ENCODE peak calls at places on chromosomes 4 and X, in ten cellular contexts. One of them, this sample, is unnamed.

GRCh38 chr4:140092094-140092820 is 61.7 kb downstream of the MAML3 start:
- DNase-seq in GM23338: peak; percentile 78
- DNase-seq in AG10803: no peak
- DNase-seq in adrenal gland: peak; percentile 61
- DNase-seq in GM20000: no peak
- DNase-seq in CD8-positive, alpha-beta T cell: no peak
- DNase-seq in omental fat pad: no peak
- DNase-seq in tibial artery: no peak
- DNase-seq in fibroblast of lung: peak; percentile 31
- DNase-seq in HFF-Myc: no peak
- DNase-seq in this sample: no peak

GRCh38 chrX:17812763-17813162 is 48.3 kb downstream of the RAI2 start:
- DNase-seq in omental fat pad: no peak
- DNase-seq in fibroblast of lung: no peak
- DNase-seq in CD8-positive, alpha-beta T cell: no peak
- DNase-seq in adrenal gland: peak; percentile 29
- DNase-seq in tibial artery: no peak
- DNase-seq in GM23338: peak; percentile 39
- DNase-seq in HFF-Myc: no peak
- DNase-seq in AG10803: no peak
- DNase-seq in GM20000: no peak
- DNase-seq in this sample: no peak

GRCh38 chr4:48909697-48910096 is 3.1 kb upstream of the OCIAD2 start:
- DNase-seq in CD8-positive, alpha-beta T cell: no peak
- DNase-seq in AG10803: peak; percentile 93
- DNase-seq in adrenal gland: peak; percentile 93
- DNase-seq in GM20000: no peak
- DNase-seq in tibial artery: peak; percentile 66
- DNase-seq in HFF-Myc: peak; percentile 81
- DNase-seq in omental fat pad: no peak
- DNase-seq in fibroblast of lung: peak; percentile 99
- DNase-seq in GM23338: no peak
- DNase-seq in this sample: no peak

GRCh38 chr4:143089291-143089690 is 95.4 kb upstream of the USP38 start:
- DNase-seq in HFF-Myc: no peak
- DNase-seq in AG10803: no peak
- DNase-seq in fibroblast of lung: peak; percentile 33
- DNase-seq in GM20000: no peak
- DNase-seq in tibial artery: no peak
- DNase-seq in CD8-positive, alpha-beta T cell: no peak
- DNase-seq in adrenal gland: no peak
- DNase-seq in omental fat pad: no peak
- DNase-seq in GM23338: peak; percentile 73
- DNase-seq in this sample: no peak

GRCh38 chrX:16772460-16772859 is 13.8 kb upstream of the TXLNG start:
- DNase-seq in HFF-Myc: no peak
- DNase-seq in CD8-positive, alpha-beta T cell: no peak
- DNase-seq in AG10803: no peak
- DNase-seq in adrenal gland: no peak
- DNase-seq in tibial artery: no peak
- DNase-seq in GM20000: no peak
- DNase-seq in fibroblast of lung: no peak
- DNase-seq in GM23338: peak; percentile 78
- DNase-seq in omental fat pad: no peak
- DNase-seq in this sample: no peak

GRCh38 chr4:15131551-15131950 is 129.3 kb downstream of the CPEB2 start:
- DNase-seq in GM20000: no peak
- DNase-seq in omental fat pad: no peak
- DNase-seq in tibial artery: no peak
- DNase-seq in HFF-Myc: no peak
- DNase-seq in adrenal gland: no peak
- DNase-seq in AG10803: no peak
- DNase-seq in CD8-positive, alpha-beta T cell: no peak
- DNase-seq in GM23338: peak; percentile 42
- DNase-seq in fibroblast of lung: no peak
- DNase-seq in this sample: no peak

GRCh38 chrX:124690495-124690894 is 344.1 kb downstream of the SH2D1A start:
- DNase-seq in tibial artery: no peak
- DNase-seq in AG10803: no peak
- DNase-seq in adrenal gland: no peak
- DNase-seq in CD8-positive, alpha-beta T cell: no peak
- DNase-seq in omental fat pad: no peak
- DNase-seq in GM23338: no peak
- DNase-seq in HFF-Myc: no peak
- DNase-seq in fibroblast of lung: no peak
- DNase-seq in GM20000: no peak
- DNase-seq in this sample: no peak

GRCh38 chr4:147674496-147674895 is 9.5 kb downstream of the PRMT9 start:
- DNase-seq in fibroblast of lung: no peak
- DNase-seq in omental fat pad: no peak
- DNase-seq in GM20000: no peak
- DNase-seq in tibial artery: no peak
- DNase-seq in CD8-positive, alpha-beta T cell: no peak
- DNase-seq in HFF-Myc: no peak
- DNase-seq in adrenal gland: no peak
- DNase-seq in AG10803: no peak
- DNase-seq in GM23338: no peak
- DNase-seq in this sample: no peak

GRCh38 chrX:135315864-135316263 is 6.6 kb downstream of the ETDC start:
- DNase-seq in CD8-positive, alpha-beta T cell: no peak
- DNase-seq in tibial artery: no peak
- DNase-seq in adrenal gland: no peak
- DNase-seq in AG10803: no peak
- DNase-seq in GM20000: peak; percentile 12
- DNase-seq in omental fat pad: no peak
- DNase-seq in HFF-Myc: no peak
- DNase-seq in GM23338: no peak
- DNase-seq in fibroblast of lung: no peak
- DNase-seq in this sample: peak; percentile 27

GRCh38 chr4:77990904-77991358 is 66.2 kb upstream of the FRAS1 start:
- DNase-seq in AG10803: no peak
- DNase-seq in tibial artery: no peak
- DNase-seq in CD8-positive, alpha-beta T cell: no peak
- DNase-seq in adrenal gland: no peak
- DNase-seq in GM20000: no peak
- DNase-seq in fibroblast of lung: no peak
- DNase-seq in omental fat pad: no peak
- DNase-seq in HFF-Myc: no peak
- DNase-seq in GM23338: no peak
- DNase-seq in this sample: no peak

GRCh38 chr4:151418385-151418784 is 9.4 kb downstream of the FHIP1A start:
- DNase-seq in tibial artery: no peak
- DNase-seq in GM23338: no peak
- DNase-seq in HFF-Myc: peak; percentile 19
- DNase-seq in fibroblast of lung: peak; percentile 90
- DNase-seq in AG10803: peak; percentile 79
- DNase-seq in omental fat pad: no peak
- DNase-seq in GM20000: no peak
- DNase-seq in adrenal gland: peak; percentile 13
- DNase-seq in CD8-positive, alpha-beta T cell: no peak
- DNase-seq in this sample: no peak

GRCh38 chr4:150135134-150135773 is 57.0 kb downstream of the DCLK2 start:
- DNase-seq in fibroblast of lung: peak; percentile 64
- DNase-seq in tibial artery: no peak
- DNase-seq in HFF-Myc: no peak
- DNase-seq in AG10803: no peak
- DNase-seq in omental fat pad: no peak
- DNase-seq in CD8-positive, alpha-beta T cell: no peak
- DNase-seq in GM20000: no peak
- DNase-seq in adrenal gland: no peak
- DNase-seq in GM23338: no peak
- DNase-seq in this sample: no peak

GRCh38 chr4:88242144-88242543 is 42.2 kb downstream of the PPM1K start:
- DNase-seq in tibial artery: no peak
- DNase-seq in GM23338: no peak
- DNase-seq in AG10803: no peak
- DNase-seq in adrenal gland: no peak
- DNase-seq in HFF-Myc: no peak
- DNase-seq in fibroblast of lung: no peak
- DNase-seq in GM20000: no peak
- DNase-seq in omental fat pad: no peak
- DNase-seq in CD8-positive, alpha-beta T cell: no peak
- DNase-seq in this sample: no peak

GRCh38 chr4:100190643-100191600 is 654 bp upstream of the DDIT4L start:
- DNase-seq in omental fat pad: no peak
- DNase-seq in fibroblast of lung: peak; percentile 30
- DNase-seq in adrenal gland: peak; percentile 7
- DNase-seq in GM20000: no peak
- DNase-seq in tibial artery: no peak
- DNase-seq in GM23338: peak; percentile 49
- DNase-seq in HFF-Myc: no peak
- DNase-seq in CD8-positive, alpha-beta T cell: no peak
- DNase-seq in AG10803: peak; percentile 43
- DNase-seq in this sample: no peak

GRCh38 chr4:53563824-53564223 is 27.5 kb downstream of the LNX1 start:
- DNase-seq in tibial artery: no peak
- DNase-seq in HFF-Myc: peak; percentile 45
- DNase-seq in GM23338: no peak
- DNase-seq in fibroblast of lung: peak; percentile 98
- DNase-seq in adrenal gland: no peak
- DNase-seq in omental fat pad: no peak
- DNase-seq in AG10803: peak; percentile 80
- DNase-seq in GM20000: peak; percentile 50
- DNase-seq in CD8-positive, alpha-beta T cell: no peak
- DNase-seq in this sample: peak; percentile 52

GRCh38 chr4:107931775-107932321 is 499 bp downstream of the CYP2U1 start:
- DNase-seq in AG10803: no peak
- DNase-seq in fibroblast of lung: peak; percentile 1
- DNase-seq in omental fat pad: no peak
- DNase-seq in adrenal gland: no peak
- DNase-seq in tibial artery: peak; percentile 68
- DNase-seq in GM23338: peak; percentile 22
- DNase-seq in CD8-positive, alpha-beta T cell: peak; percentile 28
- DNase-seq in HFF-Myc: no peak
- DNase-seq in GM20000: no peak
- DNase-seq in this sample: no peak

GRCh38 chrX:38657562-38657961 is 96.2 kb downstream of the TSPAN7 start:
- DNase-seq in AG10803: no peak
- DNase-seq in adrenal gland: no peak
- DNase-seq in GM23338: no peak
- DNase-seq in HFF-Myc: no peak
- DNase-seq in omental fat pad: no peak
- DNase-seq in fibroblast of lung: no peak
- DNase-seq in GM20000: no peak
- DNase-seq in tibial artery: no peak
- DNase-seq in CD8-positive, alpha-beta T cell: no peak
- DNase-seq in this sample: no peak

GRCh38 chr4:38832206-38832605 is 24.4 kb downstream of the TLR6 start:
- DNase-seq in tibial artery: no peak
- DNase-seq in GM20000: no peak
- DNase-seq in AG10803: no peak
- DNase-seq in CD8-positive, alpha-beta T cell: no peak
- DNase-seq in fibroblast of lung: no peak
- DNase-seq in GM23338: no peak
- DNase-seq in omental fat pad: no peak
- DNase-seq in HFF-Myc: no peak
- DNase-seq in adrenal gland: no peak
- DNase-seq in this sample: no peak

GRCh38 chr4:38831653-38832052 is 25.0 kb downstream of the TLR6 start:
- DNase-seq in GM20000: no peak
- DNase-seq in HFF-Myc: no peak
- DNase-seq in tibial artery: no peak
- DNase-seq in omental fat pad: no peak
- DNase-seq in adrenal gland: no peak
- DNase-seq in AG10803: peak; percentile 51
- DNase-seq in CD8-positive, alpha-beta T cell: no peak
- DNase-seq in fibroblast of lung: peak; percentile 61
- DNase-seq in GM23338: no peak
- DNase-seq in this sample: no peak

GRCh38 chr4:38834570-38834969 is 22.0 kb downstream of the TLR6 start:
- DNase-seq in GM23338: no peak
- DNase-seq in AG10803: no peak
- DNase-seq in CD8-positive, alpha-beta T cell: no peak
- DNase-seq in tibial artery: no peak
- DNase-seq in fibroblast of lung: no peak
- DNase-seq in HFF-Myc: no peak
- DNase-seq in omental fat pad: no peak
- DNase-seq in adrenal gland: no peak
- DNase-seq in GM20000: no peak
- DNase-seq in this sample: no peak

GRCh38 chr4:38829237-38829636 is 24.6 kb upstream of the TLR1 start:
- DNase-seq in adrenal gland: no peak
- DNase-seq in CD8-positive, alpha-beta T cell: no peak
- DNase-seq in HFF-Myc: no peak
- DNase-seq in AG10803: no peak
- DNase-seq in GM20000: no peak
- DNase-seq in tibial artery: no peak
- DNase-seq in GM23338: no peak
- DNase-seq in fibroblast of lung: no peak
- DNase-seq in omental fat pad: no peak
- DNase-seq in this sample: no peak

GRCh38 chr4:38832624-38833528 is 23.7 kb downstream of the TLR6 start:
- DNase-seq in HFF-Myc: no peak
- DNase-seq in adrenal gland: no peak
- DNase-seq in CD8-positive, alpha-beta T cell: no peak
- DNase-seq in GM20000: no peak
- DNase-seq in tibial artery: no peak
- DNase-seq in AG10803: no peak
- DNase-seq in fibroblast of lung: no peak
- DNase-seq in GM23338: peak; percentile 38
- DNase-seq in omental fat pad: no peak
- DNase-seq in this sample: no peak
- TF ChIP-seq CTCF in HFF-Myc: peak; percentile 24
- TF ChIP-seq CTCF in adrenal gland: no peak
- TF ChIP-seq CTCF in CD8-positive, alpha-beta T cell: no peak
- TF ChIP-seq CTCF in GM20000: no peak
- TF ChIP-seq CTCF in tibial artery: no peak
- TF ChIP-seq CTCF in AG10803: no peak
- TF ChIP-seq CTCF in fibroblast of lung: no peak
- TF ChIP-seq CTCF in GM23338: peak; percentile 48
- TF ChIP-seq CTCF in omental fat pad: no peak
- TF ChIP-seq CTCF in this sample: no peak

GRCh38 chrX:87063622-87064021 is 454.0 kb upstream of the KLHL4 start:
- DNase-seq in AG10803: no peak
- DNase-seq in GM20000: no peak
- DNase-seq in GM23338: no peak
- DNase-seq in tibial artery: no peak
- DNase-seq in adrenal gland: no peak
- DNase-seq in CD8-positive, alpha-beta T cell: no peak
- DNase-seq in omental fat pad: no peak
- DNase-seq in HFF-Myc: no peak
- DNase-seq in fibroblast of lung: peak; percentile 40
- DNase-seq in this sample: no peak
- TF ChIP-seq CTCF in AG10803: no peak
- TF ChIP-seq CTCF in GM20000: no peak
- TF ChIP-seq CTCF in GM23338: no peak
- TF ChIP-seq CTCF in tibial artery: no peak
- TF ChIP-seq CTCF in adrenal gland: no peak
- TF ChIP-seq CTCF in CD8-positive, alpha-beta T cell: no peak
- TF ChIP-seq CTCF in omental fat pad: no peak
- TF ChIP-seq CTCF in HFF-Myc: no peak
- TF ChIP-seq CTCF in fibroblast of lung: no peak
- TF ChIP-seq CTCF in this sample: no peak

GRCh38 chrX:75596178-75596577 is 73.3 kb upstream of the ZDHHC15 start:
- DNase-seq in tibial artery: no peak
- DNase-seq in adrenal gland: no peak
- DNase-seq in GM23338: peak; percentile 1
- DNase-seq in CD8-positive, alpha-beta T cell: no peak
- DNase-seq in GM20000: no peak
- DNase-seq in fibroblast of lung: peak; percentile 54
- DNase-seq in HFF-Myc: no peak
- DNase-seq in omental fat pad: no peak
- DNase-seq in AG10803: peak; percentile 4
- DNase-seq in this sample: no peak
- TF ChIP-seq CTCF in tibial artery: no peak
- TF ChIP-seq CTCF in adrenal gland: no peak
- TF ChIP-seq CTCF in GM23338: no peak
- TF ChIP-seq CTCF in CD8-positive, alpha-beta T cell: no peak
- TF ChIP-seq CTCF in GM20000: no peak
- TF ChIP-seq CTCF in fibroblast of lung: no peak
- TF ChIP-seq CTCF in HFF-Myc: no peak
- TF ChIP-seq CTCF in omental fat pad: no peak
- TF ChIP-seq CTCF in AG10803: no peak
- TF ChIP-seq CTCF in this sample: no peak

GRCh38 chr4:101421393-101421792 is 74.1 kb upstream of the PPP3CA start:
- DNase-seq in AG10803: no peak
- DNase-seq in adrenal gland: no peak
- DNase-seq in GM20000: no peak
- DNase-seq in GM23338: no peak
- DNase-seq in fibroblast of lung: no peak
- DNase-seq in tibial artery: no peak
- DNase-seq in CD8-positive, alpha-beta T cell: no peak
- DNase-seq in omental fat pad: no peak
- DNase-seq in HFF-Myc: no peak
- DNase-seq in this sample: no peak
- TF ChIP-seq CTCF in AG10803: no peak
- TF ChIP-seq CTCF in adrenal gland: no peak
- TF ChIP-seq CTCF in GM20000: no peak
- TF ChIP-seq CTCF in GM23338: no peak
- TF ChIP-seq CTCF in fibroblast of lung: no peak
- TF ChIP-seq CTCF in tibial artery: no peak
- TF ChIP-seq CTCF in CD8-positive, alpha-beta T cell: no peak
- TF ChIP-seq CTCF in omental fat pad: no peak
- TF ChIP-seq CTCF in HFF-Myc: no peak
- TF ChIP-seq CTCF in this sample: no peak